ENCODE peak calls at places on chromosomes 3 and 15, in eight cellular contexts. One of them, this sample, is unnamed.

GRCh38 chr15:78913012-78913411 is 31.8 kb downstream of the CTSH start:
- DNase-seq in HFFc6: no peak
- DNase-seq in HCT116: no peak
- DNase-seq in fibroblast of lung: no peak
- DNase-seq in GM23338: no peak
- DNase-seq in astrocyte of the cerebellum: no peak
- DNase-seq in colonic mucosa: no peak
- DNase-seq in A549: no peak
- DNase-seq in this sample: no peak

GRCh38 chr15:43268111-43269105 is 1.7 kb upstream of the TGM5 start:
- DNase-seq in HFFc6: no peak
- DNase-seq in HCT116: no peak
- DNase-seq in fibroblast of lung: no peak
- DNase-seq in GM23338: peak
- DNase-seq in astrocyte of the cerebellum: peak
- DNase-seq in colonic mucosa: no peak
- DNase-seq in A549: no peak
- DNase-seq in this sample: peak

GRCh38 chr3:56725175-56725574 is 42.1 kb upstream of the TASOR start:
- DNase-seq in HFFc6: no peak
- DNase-seq in HCT116: no peak
- DNase-seq in fibroblast of lung: no peak
- DNase-seq in GM23338: no peak
- DNase-seq in astrocyte of the cerebellum: no peak
- DNase-seq in colonic mucosa: no peak
- DNase-seq in A549: no peak
- DNase-seq in this sample: peak

GRCh38 chr3:100522125-100522524 is 29.7 kb downstream of the TMEM45A start:
- DNase-seq in HFFc6: no peak
- DNase-seq in HCT116: no peak
- DNase-seq in fibroblast of lung: no peak
- DNase-seq in GM23338: no peak
- DNase-seq in astrocyte of the cerebellum: no peak
- DNase-seq in colonic mucosa: no peak
- DNase-seq in A549: no peak
- DNase-seq in this sample: no peak

GRCh38 chr15:95557226-95558046 is 773.1 kb upstream of the NR2F2 start:
- DNase-seq in HFFc6: peak
- DNase-seq in HCT116: peak
- DNase-seq in fibroblast of lung: peak
- DNase-seq in GM23338: no peak
- DNase-seq in astrocyte of the cerebellum: peak
- DNase-seq in colonic mucosa: no peak
- DNase-seq in A549: peak
- DNase-seq in this sample: no peak

GRCh38 chr3:50698269-50698668 is 23.5 kb downstream of the DOCK3 start:
- DNase-seq in HFFc6: no peak
- DNase-seq in HCT116: no peak
- DNase-seq in fibroblast of lung: no peak
- DNase-seq in GM23338: no peak
- DNase-seq in astrocyte of the cerebellum: no peak
- DNase-seq in colonic mucosa: no peak
- DNase-seq in A549: no peak
- DNase-seq in this sample: no peak

GRCh38 chr3:66499881-66500574 is 794 bp downstream of the LRIG1 start:
- DNase-seq in HFFc6: no peak
- DNase-seq in HCT116: no peak
- DNase-seq in fibroblast of lung: peak
- DNase-seq in GM23338: no peak
- DNase-seq in astrocyte of the cerebellum: no peak
- DNase-seq in colonic mucosa: peak
- DNase-seq in A549: peak
- DNase-seq in this sample: peak

GRCh38 chr3:155704771-155705559 is 39.9 kb downstream of the PLCH1 start:
- DNase-seq in HFFc6: no peak
- DNase-seq in HCT116: no peak
- DNase-seq in fibroblast of lung: no peak
- DNase-seq in GM23338: no peak
- DNase-seq in astrocyte of the cerebellum: peak
- DNase-seq in colonic mucosa: no peak
- DNase-seq in A549: no peak
- DNase-seq in this sample: no peak

GRCh38 chr3:43736558-43736995 is 45.8 kb downstream of the ABHD5 start:
- DNase-seq in HFFc6: no peak
- DNase-seq in HCT116: no peak
- DNase-seq in fibroblast of lung: peak
- DNase-seq in GM23338: no peak
- DNase-seq in astrocyte of the cerebellum: no peak
- DNase-seq in colonic mucosa: peak
- DNase-seq in A549: no peak
- DNase-seq in this sample: no peak

GRCh38 chr3:44963571-44964325 is 12.2 kb downstream of the ZDHHC3 start:
- DNase-seq in HFFc6: no peak
- DNase-seq in HCT116: no peak
- DNase-seq in fibroblast of lung: no peak
- DNase-seq in GM23338: no peak
- DNase-seq in astrocyte of the cerebellum: no peak
- DNase-seq in colonic mucosa: no peak
- DNase-seq in A549: no peak
- DNase-seq in this sample: no peak

GRCh38 chr3:78048698-78049097 is 1008.8 kb downstream of the ROBO2 start:
- DNase-seq in HFFc6: no peak
- DNase-seq in HCT116: no peak
- DNase-seq in fibroblast of lung: no peak
- DNase-seq in GM23338: no peak
- DNase-seq in astrocyte of the cerebellum: no peak
- DNase-seq in colonic mucosa: no peak
- DNase-seq in A549: no peak
- DNase-seq in this sample: no peak

GRCh38 chr3:18079739-18080138 is 337.3 kb upstream of the TBC1D5 start:
- DNase-seq in HFFc6: no peak
- DNase-seq in HCT116: peak
- DNase-seq in fibroblast of lung: no peak
- DNase-seq in GM23338: no peak
- DNase-seq in astrocyte of the cerebellum: no peak
- DNase-seq in colonic mucosa: no peak
- DNase-seq in A549: no peak
- DNase-seq in this sample: no peak

GRCh38 chr3:52121459-52121795 is 32.8 kb downstream of the POC1A start:
- DNase-seq in HFFc6: no peak
- DNase-seq in HCT116: no peak
- DNase-seq in fibroblast of lung: no peak
- DNase-seq in GM23338: no peak
- DNase-seq in astrocyte of the cerebellum: no peak
- DNase-seq in colonic mucosa: no peak
- DNase-seq in A549: no peak
- DNase-seq in this sample: peak

GRCh38 chr3:64291345-64291744 is 66.1 kb upstream of the PRICKLE2 start:
- DNase-seq in HFFc6: peak
- DNase-seq in HCT116: no peak
- DNase-seq in fibroblast of lung: peak
- DNase-seq in GM23338: no peak
- DNase-seq in astrocyte of the cerebellum: peak
- DNase-seq in colonic mucosa: peak
- DNase-seq in A549: peak
- DNase-seq in this sample: no peak

GRCh38 chr3:118705827-118706226 is 328.8 kb downstream of the IGSF11 start:
- DNase-seq in HFFc6: no peak
- DNase-seq in HCT116: no peak
- DNase-seq in fibroblast of lung: no peak
- DNase-seq in GM23338: no peak
- DNase-seq in astrocyte of the cerebellum: no peak
- DNase-seq in colonic mucosa: no peak
- DNase-seq in A549: no peak
- DNase-seq in this sample: no peak

GRCh38 chr15:59243622-59244021 is 37.0 kb downstream of the LDHAL6B start:
- DNase-seq in HFFc6: no peak
- DNase-seq in HCT116: no peak
- DNase-seq in fibroblast of lung: no peak
- DNase-seq in GM23338: no peak
- DNase-seq in astrocyte of the cerebellum: no peak
- DNase-seq in colonic mucosa: no peak
- DNase-seq in A549: no peak
- DNase-seq in this sample: no peak

DNA sequence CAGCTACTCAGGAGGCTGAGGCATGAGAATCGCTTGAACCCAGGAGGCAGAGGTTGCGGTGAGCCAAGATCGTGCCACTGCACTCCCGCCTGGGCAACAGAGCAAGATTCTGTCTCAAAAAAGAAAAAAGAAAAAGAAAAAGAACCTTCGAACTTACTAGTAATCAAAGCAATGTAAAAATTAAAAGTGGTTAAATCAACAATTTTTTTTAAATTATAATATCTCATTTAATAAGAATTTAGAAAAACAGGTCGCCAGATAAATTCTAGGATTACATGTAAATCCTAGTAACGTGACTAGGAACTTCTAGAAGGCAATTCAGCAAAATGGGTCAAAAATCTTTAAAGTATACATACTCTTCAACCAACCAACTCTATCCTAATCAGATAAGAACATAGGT is 37.2 kb downstream of the GSK3B start:
- DNase-seq in HFFc6: no peak
- DNase-seq in HCT116: no peak
- DNase-seq in fibroblast of lung: no peak
- DNase-seq in GM23338: no peak
- DNase-seq in astrocyte of the cerebellum: no peak
- DNase-seq in colonic mucosa: no peak
- DNase-seq in A549: no peak
- DNase-seq in this sample: no peak
- TF ChIP-seq CTCF in HFFc6: no peak
- TF ChIP-seq CTCF in HCT116: no peak
- TF ChIP-seq CTCF in fibroblast of lung: no peak
- TF ChIP-seq CTCF in GM23338: no peak
- TF ChIP-seq CTCF in astrocyte of the cerebellum: no peak
- TF ChIP-seq CTCF in colonic mucosa: no peak
- TF ChIP-seq CTCF in A549: no peak
- TF ChIP-seq CTCF in this sample: no peak

DNA sequence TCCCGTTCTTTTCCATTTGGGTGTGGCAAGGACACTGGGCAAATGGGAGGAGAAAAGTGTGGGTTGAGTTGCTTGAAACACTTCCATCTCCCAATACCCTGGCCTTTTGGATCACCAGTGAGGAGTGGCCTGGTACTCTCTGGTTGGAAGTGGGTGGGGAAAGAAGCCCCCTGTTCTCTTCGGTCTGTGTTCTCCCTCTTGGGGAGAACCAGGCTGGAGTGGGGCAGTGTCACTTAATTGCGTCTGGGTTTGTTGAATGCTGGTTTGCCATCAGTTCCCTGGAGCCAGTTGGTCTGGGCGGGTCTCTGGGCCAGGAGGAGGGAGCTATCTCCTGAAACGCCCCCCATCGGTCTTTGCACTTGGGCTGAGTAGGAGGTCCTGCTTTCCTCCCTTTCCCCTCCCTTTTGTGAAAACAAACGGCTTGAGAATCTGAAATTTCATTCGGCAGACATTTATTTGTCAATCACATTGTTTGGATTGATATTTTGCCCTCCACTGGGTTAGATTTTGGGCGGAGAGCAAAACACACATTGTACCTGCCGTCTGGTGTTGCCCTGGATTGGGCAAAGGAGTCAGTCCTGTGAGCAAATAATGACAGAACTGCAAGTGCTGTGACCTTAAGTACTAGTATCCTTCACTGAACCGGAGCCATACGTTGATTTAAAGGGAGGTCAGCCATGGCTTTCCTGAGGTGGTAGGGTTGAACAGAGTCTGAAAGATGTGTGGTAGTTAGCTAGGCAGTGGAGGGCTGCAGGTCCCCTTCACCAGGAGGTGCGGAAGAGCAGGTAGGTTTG is 1.6 kb downstream of the PDIA5 start:
- DNase-seq in HFFc6: no peak
- DNase-seq in HCT116: peak
- DNase-seq in fibroblast of lung: no peak
- DNase-seq in GM23338: peak
- DNase-seq in astrocyte of the cerebellum: no peak
- DNase-seq in colonic mucosa: peak
- DNase-seq in A549: peak
- DNase-seq in this sample: no peak
- TF ChIP-seq CTCF in HFFc6: no peak
- TF ChIP-seq CTCF in HCT116: no peak
- TF ChIP-seq CTCF in fibroblast of lung: no peak
- TF ChIP-seq CTCF in GM23338: peak
- TF ChIP-seq CTCF in astrocyte of the cerebellum: no peak
- TF ChIP-seq CTCF in colonic mucosa: no peak
- TF ChIP-seq CTCF in A549: no peak
- TF ChIP-seq CTCF in this sample: no peak

GRCh38 chr3:102528727-102529126 is 93.9 kb downstream of the ZPLD1 start:
- DNase-seq in HFFc6: no peak
- DNase-seq in HCT116: no peak
- DNase-seq in fibroblast of lung: no peak
- DNase-seq in GM23338: no peak
- DNase-seq in astrocyte of the cerebellum: no peak
- DNase-seq in colonic mucosa: no peak
- DNase-seq in A549: no peak
- DNase-seq in this sample: no peak

GRCh38 chr3:102530443-102531195 is 95.8 kb downstream of the ZPLD1 start:
- DNase-seq in HFFc6: peak
- DNase-seq in HCT116: no peak
- DNase-seq in fibroblast of lung: peak
- DNase-seq in GM23338: no peak
- DNase-seq in astrocyte of the cerebellum: no peak
- DNase-seq in colonic mucosa: no peak
- DNase-seq in A549: no peak
- DNase-seq in this sample: no peak

GRCh38 chr3:102526865-102527264 is 92.0 kb downstream of the ZPLD1 start:
- DNase-seq in HFFc6: no peak
- DNase-seq in HCT116: no peak
- DNase-seq in fibroblast of lung: no peak
- DNase-seq in GM23338: no peak
- DNase-seq in astrocyte of the cerebellum: no peak
- DNase-seq in colonic mucosa: no peak
- DNase-seq in A549: no peak
- DNase-seq in this sample: no peak

GRCh38 chr3:102531686-102532085 is 96.9 kb downstream of the ZPLD1 start:
- DNase-seq in HFFc6: no peak
- DNase-seq in HCT116: no peak
- DNase-seq in fibroblast of lung: no peak
- DNase-seq in GM23338: no peak
- DNase-seq in astrocyte of the cerebellum: no peak
- DNase-seq in colonic mucosa: no peak
- DNase-seq in A549: no peak
- DNase-seq in this sample: no peak

GRCh38 chr3:102529452-102529851 is 94.6 kb downstream of the ZPLD1 start:
- DNase-seq in HFFc6: no peak
- DNase-seq in HCT116: peak
- DNase-seq in fibroblast of lung: peak
- DNase-seq in GM23338: peak
- DNase-seq in astrocyte of the cerebellum: no peak
- DNase-seq in colonic mucosa: no peak
- DNase-seq in A549: peak
- DNase-seq in this sample: no peak
- TF ChIP-seq CTCF in HFFc6: peak
- TF ChIP-seq CTCF in HCT116: peak
- TF ChIP-seq CTCF in fibroblast of lung: peak
- TF ChIP-seq CTCF in GM23338: peak
- TF ChIP-seq CTCF in astrocyte of the cerebellum: peak
- TF ChIP-seq CTCF in colonic mucosa: no peak
- TF ChIP-seq CTCF in A549: peak
- TF ChIP-seq CTCF in this sample: no peak

DNA sequence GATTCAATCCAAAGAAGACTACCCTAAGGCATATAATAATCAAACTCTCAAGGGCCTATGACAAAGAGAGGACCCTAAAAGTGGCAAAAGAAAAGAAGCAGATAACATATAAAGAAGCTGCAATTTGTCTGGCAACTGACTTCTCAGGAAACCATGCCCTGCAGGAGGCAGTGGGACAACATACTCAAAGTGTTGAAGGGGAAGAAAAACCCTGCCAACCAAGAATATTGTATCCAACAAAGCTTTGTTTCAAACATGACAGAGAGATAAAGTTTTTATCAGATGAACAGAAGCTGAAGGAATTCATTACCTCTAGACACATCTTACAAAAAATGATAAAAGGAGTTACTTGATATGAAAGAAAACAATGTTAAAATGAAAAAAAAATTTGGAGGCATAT is 167.1 kb downstream of the VPS13C start:
- DNase-seq in HFFc6: no peak
- DNase-seq in HCT116: no peak
- DNase-seq in fibroblast of lung: no peak
- DNase-seq in GM23338: no peak
- DNase-seq in astrocyte of the cerebellum: no peak
- DNase-seq in colonic mucosa: no peak
- DNase-seq in A549: no peak
- DNase-seq in this sample: no peak
- TF ChIP-seq CTCF in HFFc6: no peak
- TF ChIP-seq CTCF in HCT116: no peak
- TF ChIP-seq CTCF in fibroblast of lung: no peak
- TF ChIP-seq CTCF in GM23338: no peak
- TF ChIP-seq CTCF in astrocyte of the cerebellum: no peak
- TF ChIP-seq CTCF in colonic mucosa: no peak
- TF ChIP-seq CTCF in A549: no peak
- TF ChIP-seq CTCF in this sample: no peak